ENCODE peak calls at places on chromosomes 11 and 22, in six cellular contexts. I is brain microvascular endothelial cell, B is colonic mucosa, Y is gastrocnemius medialis, V is hepatocyte, F is IMR-90. C is an unnamed sample.

GRCh38 chr22:19723165-19723989 is at the start of gene GP1BB:
- DNase-seq in I (peak), B (peak), Y (no peak), V (peak), F (no peak), C (peak)

GRCh38 chr11:1153951-1154487 is 3.7 kb upstream of the MUC5AC start:
- DNase-seq in I (peak), B (peak), Y (no peak), V (peak), F (peak), C (peak)

GRCh38 chr11:62054484-62055121 is 69.2 kb upstream of the INCENP start:
- DNase-seq in I (no peak), B (peak), Y (peak), V (peak), F (peak), C (peak)

GRCh38 chr11:101863361-101863760 is 51.4 kb upstream of the CEP126 start:
- DNase-seq in I (peak), B (no peak), Y (no peak), V (no peak), F (peak), C (peak)

GRCh38 chr22:44975444-44976262 is 34.2 kb downstream of the PHF21B start:
- DNase-seq in I (peak), B (peak), Y (no peak), V (peak), F (peak), C (peak)

GRCh38 chr11:134034496-134035381 is 34.1 kb upstream of the JAM3 start:
- DNase-seq in I (no peak), B (no peak), Y (no peak), V (no peak), F (no peak), C (no peak)

GRCh38 chr11:100925935-100926334 is 203.7 kb downstream of the PGR start:
- DNase-seq in I (peak), B (no peak), Y (no peak), V (no peak), F (peak), C (peak)

GRCh38 chr11:70184396-70184795 is 18.7 kb upstream of the FADD start:
- DNase-seq in I (no peak), B (no peak), Y (no peak), V (no peak), F (no peak), C (no peak)

GRCh38 chr11:5349550-5349949 is 1.8 kb upstream of the OR51B6 start:
- DNase-seq in I (no peak), B (no peak), Y (no peak), V (no peak), F (no peak), C (no peak)

GRCh38 chr11:117712530-117712929 is 84.5 kb downstream of the DSCAML1 start:
- DNase-seq in I (no peak), B (no peak), Y (no peak), V (no peak), F (no peak), C (no peak)

GRCh38 chr11:103779054-103779453 is 257.4 kb upstream of the DDI1 start:
- DNase-seq in I (no peak), B (no peak), Y (no peak), V (no peak), F (no peak), C (no peak)

GRCh38 chr11:92885600-92885999 is 83.9 kb upstream of the MTNR1B start:
- DNase-seq in I (no peak), B (no peak), Y (no peak), V (no peak), F (no peak), C (no peak)

GRCh38 chr11:128956401-128957203 is 13.9 kb upstream of the TP53AIP1 start:
- DNase-seq in I (peak), B (peak), Y (no peak), V (peak), F (peak), C (peak)

GRCh38 chr11:109435121-109435742 is 13.2 kb downstream of the C11orf87 start:
- DNase-seq in I (no peak), B (no peak), Y (no peak), V (no peak), F (peak), C (no peak)

GRCh38 chr22:26713823-26714449 is 56.5 kb downstream of the MIAT start:
- DNase-seq in I (peak), B (no peak), Y (no peak), V (peak), F (no peak), C (peak)

GRCh38 chr11:17812286-17813187 is 78.0 kb downstream of the KCNC1 start:
- DNase-seq in I (no peak), B (peak), Y (no peak), V (no peak), F (no peak), C (no peak)

GRCh38 chr11:30960387-30960992 is 374.3 kb upstream of the MPPED2 start:
- DNase-seq in I (peak), B (no peak), Y (no peak), V (peak), F (peak), C (peak)

GRCh38 chr22:39463931-39464390 is 7.1 kb downstream of the MGAT3 start:
- DNase-seq in I (no peak), B (no peak), Y (peak), V (no peak), F (no peak), C (no peak)

GRCh38 chr11:100789500-100789899 is 102.4 kb downstream of the ARHGAP42 start:
- DNase-seq in I (no peak), B (peak), Y (peak), V (peak), F (peak), C (no peak)

GRCh38 chr11:20156876-20157613 is 3.2 kb downstream of the DBX1 start:
- DNase-seq in I (no peak), B (no peak), Y (no peak), V (no peak), F (no peak), C (no peak)

GRCh38 chr11:108115495-108116140 is 5.7 kb upstream of the ACAT1 start:
- DNase-seq in I (peak), B (peak), Y (peak), V (peak), F (peak), C (peak)

GRCh38 chr11:34706709-34707461 is 86.0 kb downstream of the EHF start:
- DNase-seq in I (no peak), B (no peak), Y (no peak), V (no peak), F (no peak), C (no peak)

DNA sequence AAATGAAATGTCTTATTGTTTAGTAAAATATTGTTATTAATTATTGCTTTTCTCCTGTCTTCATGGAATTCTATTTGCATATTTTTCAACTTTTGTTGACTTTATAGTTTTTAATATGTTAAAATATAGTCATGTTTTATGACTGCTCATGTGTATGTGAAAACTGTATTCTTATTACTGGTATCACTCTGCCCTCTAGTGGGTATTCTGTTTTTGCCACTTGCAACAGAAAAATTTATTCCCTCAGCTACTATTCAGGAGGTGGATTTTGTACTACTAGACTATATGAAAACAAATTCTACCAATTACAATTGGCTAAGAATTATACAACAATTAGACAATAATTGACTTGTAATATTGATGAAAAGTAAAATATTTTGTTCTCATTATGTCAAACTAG is 45.0 kb downstream of the OR4C6 start:
- DNase-seq in I (peak), B (no peak), Y (no peak), V (peak), F (peak), C (peak)
- TF ChIP-seq CTCF in I (peak), B (peak), Y (no peak), V (peak), F (peak), C (peak)

GRCh38 chr22:24423519-24424000 is 3.8 kb upstream of the ADORA2A start:
- DNase-seq in I (no peak), B (peak), Y (no peak), V (peak), F (no peak), C (peak)
- H3K4me3 ChIP-seq in I (peak), B (peak), Y (peak), V (peak), F (peak), C (peak)

GRCh38 chr11:114914231-114915005 is 236.1 kb downstream of the NXPE2 start:
- DNase-seq in I (no peak), B (no peak), Y (no peak), V (no peak), F (no peak), C (no peak)

GRCh38 chr11:114912826-114913225 is 234.5 kb downstream of the NXPE2 start:
- DNase-seq in I (no peak), B (no peak), Y (no peak), V (no peak), F (no peak), C (no peak)

DNA sequence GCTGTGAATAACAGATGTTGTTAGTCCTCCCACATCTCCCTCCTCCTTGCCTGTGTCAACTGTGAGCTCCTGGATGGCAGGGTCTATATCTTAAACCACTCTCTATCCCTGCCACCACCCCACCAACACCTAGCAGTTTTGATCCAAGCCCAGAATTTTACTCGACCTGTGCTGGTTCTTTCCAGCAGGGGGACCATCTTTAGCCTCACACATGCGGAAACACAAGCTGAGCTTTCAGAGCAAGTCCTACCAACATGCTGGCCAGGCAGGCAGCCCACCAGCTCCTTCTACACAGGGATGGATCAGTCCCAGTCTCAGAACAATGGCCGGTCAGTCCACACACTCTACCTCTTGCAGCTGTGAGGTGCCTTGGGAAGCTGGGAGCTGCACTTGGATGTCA is 231.5 kb downstream of the NXPE2 start:
- DNase-seq in I (no peak), B (no peak), Y (no peak), V (no peak), F (no peak), C (no peak)
- TF ChIP-seq CTCF in I (no peak), B (no peak), Y (no peak), V (no peak), F (no peak), C (no peak)

GRCh38 chr22:48433647-48434046 is 1394.0 kb downstream of the BRD1 start:
- DNase-seq in I (no peak), B (no peak), Y (no peak), V (no peak), F (no peak), C (no peak)

GRCh38 chr22:48431014-48431413 is 1396.7 kb downstream of the BRD1 start:
- DNase-seq in I (no peak), B (no peak), Y (no peak), V (no peak), F (no peak), C (no peak)

GRCh38 chr22:48431536-48432315 is 1395.9 kb downstream of the BRD1 start:
- DNase-seq in I (no peak), B (no peak), Y (no peak), V (peak), F (no peak), C (no peak)

GRCh38 chr22:48434156-48434867 is 1393.4 kb downstream of the BRD1 start:
- DNase-seq in I (no peak), B (no peak), Y (no peak), V (no peak), F (no peak), C (no peak)

GRCh38 chr22:48432721-48433518 is 1394.8 kb downstream of the BRD1 start:
- DNase-seq in I (no peak), B (no peak), Y (no peak), V (no peak), F (no peak), C (no peak)
- H3K4me3 ChIP-seq in I (no peak), B (no peak), Y (no peak), V (no peak), F (no peak), C (no peak)

DNA sequence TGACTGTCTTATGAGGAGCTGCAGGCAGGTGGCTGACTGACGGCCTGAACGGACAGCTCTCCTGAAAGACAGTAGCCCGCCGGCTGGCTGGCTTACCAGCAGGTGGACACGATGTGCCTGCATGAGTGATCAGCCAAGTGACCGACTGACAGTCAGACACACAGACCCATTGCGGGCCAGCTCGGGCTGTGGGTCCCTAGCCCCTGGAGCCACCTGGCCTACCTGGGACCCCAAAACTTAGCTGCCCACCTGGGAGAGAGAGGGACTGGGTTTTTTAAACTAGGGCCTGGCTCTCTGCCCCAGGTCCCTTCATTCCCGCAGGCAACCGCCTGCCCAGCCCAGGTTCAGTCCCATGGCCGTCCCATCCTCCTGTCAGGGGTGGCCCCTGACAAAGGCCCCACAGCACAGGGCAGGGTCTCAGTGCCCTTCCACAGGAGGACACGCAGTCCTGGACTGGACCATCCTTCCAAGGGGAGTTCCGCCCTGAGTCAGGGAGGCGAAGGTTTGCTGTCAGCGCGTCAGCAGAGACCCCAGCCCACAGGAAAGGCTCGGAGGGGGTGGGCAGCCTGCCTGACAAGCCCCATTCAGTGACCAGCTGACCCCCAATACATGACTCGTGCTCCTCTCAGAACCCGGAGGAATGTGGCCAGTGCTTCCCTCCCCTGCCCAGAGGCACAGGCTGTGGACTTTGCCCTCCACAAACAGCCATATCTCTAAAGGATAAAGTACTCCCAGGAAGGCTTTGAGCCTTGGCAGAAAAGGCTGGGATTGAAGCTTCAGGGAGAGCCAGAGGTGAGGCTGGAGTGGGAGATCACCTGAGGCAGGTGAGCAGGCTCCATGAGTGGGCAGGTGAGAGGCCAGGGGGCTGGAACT is 8.4 kb downstream of the SLCO2B1 start:
- DNase-seq in I (no peak), B (peak), Y (no peak), V (peak), F (no peak), C (no peak)
- TF ChIP-seq CTCF in I (no peak), B (no peak), Y (no peak), V (no peak), F (no peak), C (no peak)

C was measured in choroid plexus epithelial cell.